ENCODE peak calls at places on chromosomes 6 and 20, in four cellular contexts. V, J, T and D are unnamed samples.

GRCh38 chr6:113271437-113271836 is 585.7 kb upstream of the MARCKS start:
- DNase-seq in V (no peak), J (peak), T (no peak), D (no peak)

GRCh38 chr20:44691424-44692423 is 23.4 kb upstream of the CCN5 start:
- DNase-seq in T (no peak), V (no peak), J (peak), D (no peak)

GRCh38 chr6:107585815-107586435 is 96.0 kb downstream of the SOBP start:
- DNase-seq in T (no peak), J (no peak), V (no peak), D (no peak)

GRCh38 chr6:1619106-1619665 is 9.5 kb downstream of the FOXC1 start:
- DNase-seq in J (no peak), T (no peak), V (no peak), D (no peak)

GRCh38 chr6:35602133-35602946 is 86.4 kb downstream of the FKBP5 start:
- DNase-seq in T (no peak), J (peak), V (no peak), D (no peak)

GRCh38 chr6:23621026-23621425 is 505.0 kb upstream of the NRSN1 start:
- DNase-seq in T (no peak), V (no peak), J (no peak), D (no peak)

GRCh38 chr6:166509193-166509592 is 77.3 kb downstream of the RAMACL start:
- DNase-seq in T (no peak), J (no peak), V (no peak), D (no peak)

GRCh38 chr20:34604980-34605788 is 46.7 kb downstream of the MAP1LC3A start:
- DNase-seq in J (peak), T (no peak), V (no peak), D (no peak)

GRCh38 chr20:23508896-23509579 is 18.1 kb downstream of the CST8 start:
- DNase-seq in T (no peak), J (no peak), V (no peak), D (no peak)

GRCh38 chr6:38571721-38572120 is 68.0 kb downstream of the BTBD9 start:
- DNase-seq in V (no peak), T (peak), J (no peak), D (no peak)

GRCh38 chr6:43090557-43090952 is 14.4 kb downstream of the PTK7 start:
- DNase-seq in T (no peak), V (no peak), J (no peak), D (no peak)

GRCh38 chr6:169800116-169800667 is 48.8 kb downstream of the ERMARD start:
- DNase-seq in J (no peak), V (no peak), T (no peak), D (no peak)

GRCh38 chr6:136525586-136526195 is 24.5 kb downstream of the MAP7 start:
- DNase-seq in J (peak), T (no peak), V (peak), D (no peak)

GRCh38 chr6:116073765-116074450 is 13.2 kb upstream of the FRK start:
- DNase-seq in J (peak), V (no peak), T (no peak), D (no peak)

GRCh38 chr6:150925655-150925928 is 60.1 kb downstream of the MTHFD1L start:
- DNase-seq in T (no peak), V (no peak), J (peak), D (no peak)

GRCh38 chr20:2304180-2304579 is 8.4 kb downstream of the TGM3 start:
- DNase-seq in V (no peak), J (no peak), T (no peak), D (no peak)

GRCh38 chr20:47686545-47686944 is 98.7 kb downstream of the SULF2 start:
- DNase-seq in J (no peak), V (no peak), T (no peak), D (no peak)

GRCh38 chr20:4546786-4547185 is 174.9 kb upstream of the PRND start:
- DNase-seq in J (peak), V (no peak), T (no peak), D (no peak)

GRCh38 chr20:7627734-7628663 is 312.3 kb downstream of the HAO1 start:
- DNase-seq in T (no peak), V (no peak), J (peak), D (no peak)

GRCh38 chr20:59696476-59696875 is 92.1 kb downstream of the PHACTR3 start:
- DNase-seq in J (no peak), V (no peak), T (no peak), D (no peak)

GRCh38 chr6:75349262-75349984 is 64.8 kb upstream of the TMEM30A start:
- DNase-seq in V (no peak), J (peak), T (no peak), D (no peak)

GRCh38 chr20:60652615-60653014 is 599.4 kb upstream of the CDH4 start:
- DNase-seq in V (no peak), J (no peak), T (no peak), D (no peak)

GRCh38 chr20:8427419-8428065 is 295.5 kb downstream of the PLCB1 start:
- DNase-seq in V (no peak), T (no peak), J (no peak), D (no peak)

GRCh38 chr20:33914871-33915270 is 78.8 kb upstream of the RALY start:
- DNase-seq in T (peak), V (no peak), J (no peak), D (no peak)

GRCh38 chr20:40506567-40506966 is 182.5 kb downstream of the MAFB start:
- DNase-seq in T (peak), J (peak), V (peak), D (peak)

GRCh38 chr6:149160943-149161342 is 156.6 kb upstream of the TAB2 start:
- DNase-seq in J (no peak), V (no peak), T (no peak), D (no peak)

GRCh38 chr20:36313476-36313875 is 7.3 kb downstream of the DLGAP4 start:
- DNase-seq in J (no peak), V (no peak), T (no peak), D (no peak)